ENCODE peak calls at places on chromosomes 13 and 19, in four cellular contexts. N is GM12892, X is SK-N-SH, Y is H1. R is an unnamed sample.

GRCh38 chr13:30147380-30147779 is 160.0 kb downstream of the KATNAL1 start:
- DNase-seq in N (no peak), X (no peak), Y (no peak), R (no peak)

GRCh38 chr13:41700790-41701310 is 243.5 kb downstream of the RGCC start:
- DNase-seq in X (peak; percentile 9), Y (no peak), N (no peak), R (no peak)

GRCh38 chr19:35029737-35030256 is 473 bp upstream of the SCN1B start:
- DNase-seq in N (no peak), Y (peak; percentile 62), X (peak; percentile 63), R (no peak)

GRCh38 chr13:67120872-67121531 is 109.1 kb downstream of the PCDH9 start:
- DNase-seq in X (no peak), Y (no peak), N (no peak), R (no peak)

GRCh38 chr19:1315470-1316166 is 29.9 kb downstream of the EFNA2 start:
- DNase-seq in Y (peak; percentile 87), N (peak; percentile 78), X (peak; percentile 95), R (peak; percentile 83)

GRCh38 chr19:3968556-3969434 is 2.1 kb downstream of the DAPK3 start:
- DNase-seq in Y (peak; percentile 84), X (peak; percentile 57), N (no peak), R (no peak)

GRCh38 chr13:91347996-91348905 is 764 bp downstream of the MIR17HG start:
- DNase-seq in X (no peak), N (peak; percentile 29), Y (no peak), R (peak; percentile 45)

GRCh38 chr19:33252971-33253370 is 27.3 kb upstream of the SLC7A10 start:
- DNase-seq in Y (no peak), X (no peak), N (no peak), R (no peak)

GRCh38 chr13:51818276-51818675 is 14.3 kb upstream of the DHRS12 start:
- DNase-seq in X (no peak), N (no peak), Y (no peak), R (no peak)

GRCh38 chr13:28353679-28354078 is 141.2 kb downstream of the FLT1 start:
- DNase-seq in Y (no peak), X (no peak), N (no peak), R (no peak)

GRCh38 chr19:20667281-20667680 is 5.9 kb upstream of the ZNF626 start:
- DNase-seq in Y (no peak), X (no peak), N (no peak), R (no peak)

GRCh38 chr13:109160887-109161669 is 531.7 kb downstream of the MYO16 start:
- DNase-seq in N (no peak), Y (no peak), X (no peak), R (no peak)

GRCh38 chr19:2253106-2254051 is 2.8 kb downstream of the JSRP1 start:
- DNase-seq in Y (peak; percentile 84), N (no peak), X (peak; percentile 58), R (no peak)

GRCh38 chr13:60329221-60329983 is 67.6 kb upstream of the TDRD3 start:
- DNase-seq in Y (peak; percentile 71), X (peak; percentile 41), N (no peak), R (no peak)

GRCh38 chr19:13633522-13633922 is 127.2 kb upstream of the CACNA1A start:
- DNase-seq in X (no peak), Y (no peak), N (no peak), R (no peak)

GRCh38 chr19:57233207-57233606 is 2.4 kb downstream of the AURKC start:
- DNase-seq in X (no peak), Y (no peak), N (no peak), R (no peak)

GRCh38 chr13:65133094-65133493 is 2097.0 kb downstream of the PCDH9 start:
- DNase-seq in N (no peak), Y (no peak), X (no peak), R (no peak)

GRCh38 chr13:22014469-22014868 is 343.6 kb downstream of the FGF9 start:
- DNase-seq in Y (no peak), X (no peak), N (no peak), R (no peak)

GRCh38 chr19:12784871-12785430 is 6.3 kb upstream of the JUNB start:
- DNase-seq in X (peak; percentile 49), N (no peak), Y (no peak), R (no peak)

GRCh38 chr19:1474011-1474764 is 4.8 kb downstream of the C19orf25 start:
- DNase-seq in Y (no peak), N (no peak), X (peak; percentile 55), R (no peak)

GRCh38 chr13:75761373-75761772 is 125.2 kb downstream of the LMO7 start:
- DNase-seq in N (no peak), X (no peak), Y (no peak), R (no peak)

GRCh38 chr19:17245535-17245984 is at the start of gene NR2F6:
- DNase-seq in X (no peak), Y (no peak), N (no peak), R (no peak)

GRCh38 chr19:5890099-5890498 is 13.5 kb downstream of the NDUFA11 start:
- DNase-seq in Y (no peak), N (no peak), X (peak; percentile 42), R (no peak)

GRCh38 chr13:105184221-105184620 is 1351.2 kb downstream of the EFNB2 start:
- DNase-seq in N (no peak), X (no peak), Y (no peak), R (no peak)

GRCh38 chr13:107864543-107865460 is 350.5 kb downstream of the LIG4 start:
- DNase-seq in X (peak; percentile 29), Y (no peak), N (no peak), R (no peak)

GRCh38 chr19:33811246-33811645 is 14.6 kb downstream of the KCTD15 start:
- DNase-seq in X (peak; percentile 37), N (no peak), Y (no peak), R (no peak)

GRCh38 chr19:38079926-38080380 is 144.1 kb downstream of the DPF1 start:
- DNase-seq in Y (no peak), N (peak; percentile 62), X (no peak), R (peak; percentile 74)

GRCh38 chr13:113954046-113954841 is 19.6 kb downstream of the C13orf46 start:
- DNase-seq in X (no peak), N (no peak), Y (no peak), R (no peak)

DNA sequence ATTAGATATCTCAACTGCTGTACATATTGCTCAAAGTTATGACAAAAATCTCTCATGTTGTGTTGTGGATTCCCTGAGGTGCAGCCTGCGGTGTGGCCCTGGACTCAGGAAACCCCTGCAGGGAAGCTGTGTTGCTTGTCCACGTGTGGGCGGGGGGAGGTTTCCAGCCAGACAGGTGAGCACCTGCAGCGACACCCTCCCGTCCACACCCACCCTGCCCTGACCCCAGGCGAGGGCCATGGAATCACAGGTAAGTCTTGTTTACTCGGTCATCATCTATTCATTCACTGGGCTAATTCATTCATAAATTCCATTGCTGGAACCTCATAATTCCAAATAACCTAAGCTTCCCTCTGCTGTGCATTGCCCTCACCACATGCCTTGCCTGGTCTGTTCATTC is 14.1 kb downstream of the PLPP2 start:
- DNase-seq in X (peak; percentile 10), N (no peak), Y (no peak), R (no peak)
- TF ChIP-seq TAF1 in X (no peak), N (no peak), Y (no peak), R (no peak)

GRCh38 chr13:49125964-49126363 is 94.2 kb upstream of the MLNR start:
- DNase-seq in Y (no peak), X (no peak), N (no peak), R (no peak)

GRCh38 chr13:49124693-49125304 is 95.3 kb upstream of the MLNR start:
- DNase-seq in X (no peak), N (no peak), Y (no peak), R (no peak)
- TF ChIP-seq TAF1 in X (no peak), N (no peak), Y (no peak), R (no peak)

GRCh38 chr13:110201114-110201513 is 105.8 kb downstream of the COL4A1 start:
- DNase-seq in X (no peak), Y (no peak), N (no peak), R (no peak)
- TF ChIP-seq TAF1 in X (no peak), Y (no peak), N (no peak), R (no peak)

DNA sequence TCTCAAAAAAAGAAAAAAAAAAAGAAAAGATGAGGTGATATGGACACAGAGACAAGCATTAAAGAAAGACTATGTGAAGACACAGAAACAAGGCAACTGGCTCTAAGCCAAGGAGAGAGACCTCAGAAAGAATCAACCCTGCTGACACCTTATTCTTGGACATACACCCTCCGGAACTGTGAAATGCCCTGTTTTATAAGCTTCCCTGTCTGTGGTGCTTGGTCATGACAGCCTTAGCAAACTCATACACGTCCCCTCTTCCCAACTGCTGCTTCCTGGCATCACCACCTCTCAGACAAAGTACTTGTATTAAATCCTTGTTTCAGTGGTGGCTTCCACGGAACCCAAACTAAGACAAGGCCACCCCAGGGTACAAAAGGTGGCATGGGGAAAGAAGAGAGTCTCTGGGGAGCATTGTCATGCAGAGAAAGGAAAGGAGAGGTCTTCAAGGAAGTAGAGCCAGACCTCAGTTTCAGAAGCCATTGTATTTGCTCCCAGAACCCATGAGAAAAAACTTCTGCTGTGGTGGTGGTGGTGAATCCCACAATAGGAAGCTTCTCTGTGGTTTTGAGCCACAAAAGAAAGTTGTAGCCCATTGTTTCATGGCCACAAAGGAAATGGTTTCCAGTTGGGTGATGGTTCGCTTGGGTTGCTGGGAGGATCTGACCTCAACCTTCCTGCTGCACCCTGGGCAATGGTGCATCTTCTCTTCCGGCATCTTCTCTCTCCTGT is 16.3 kb upstream of the TSPAN16 start:
- DNase-seq in Y (no peak), X (no peak), N (no peak), R (no peak)
- TF ChIP-seq TAF1 in Y (no peak), X (no peak), N (no peak), R (no peak)

DNA sequence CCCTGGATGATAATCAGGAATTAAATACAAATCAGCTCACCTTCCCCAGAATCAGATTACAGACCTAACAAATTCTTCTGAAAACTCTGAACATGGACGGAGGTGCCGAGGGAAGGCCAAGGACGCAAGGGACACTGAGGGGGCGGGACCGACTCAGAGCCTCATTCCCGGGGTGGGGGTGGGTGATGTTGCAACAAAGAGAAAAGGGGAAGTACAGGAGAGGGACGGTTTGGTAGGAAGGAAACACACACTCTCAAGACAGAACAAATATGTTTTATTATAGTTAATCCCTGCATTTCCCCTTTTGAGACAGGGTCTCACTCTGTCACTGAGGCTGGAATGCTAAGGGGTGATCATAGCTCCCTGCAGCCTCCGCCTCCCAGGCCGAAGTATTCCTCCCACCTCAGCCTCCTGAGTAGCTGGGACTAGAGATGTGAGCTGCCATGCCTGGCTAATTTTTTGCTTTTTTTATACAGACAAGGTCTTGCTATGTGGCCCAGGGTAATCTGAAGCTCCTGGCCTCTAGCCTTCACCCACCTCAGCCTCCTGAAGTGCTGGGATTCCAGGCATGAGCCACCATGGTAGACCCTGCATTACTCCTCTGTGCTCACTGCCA is 786 bp upstream of the LILRA2 start:
- DNase-seq in X (no peak), N (no peak), Y (no peak), R (no peak)
- TF ChIP-seq TAF1 in X (no peak), N (no peak), Y (no peak), R (no peak)

R was measured in GM12891.